ENCODE peak calls at places on chromosomes 4 and X, in seven cellular contexts. Z, P, R, B, F, U and C are unnamed samples.
A peak's percentile ranks its signal among the peaks of the same experiment; 100 is the strongest.

GRCh38 chrX:17535229-17535628 is 160.2 kb downstream of the NHS start:
- DNase-seq in Z (peak; percentile 29), R (peak; percentile 59), F (peak; percentile 25), P (peak; percentile 74), B (peak; percentile 49), U (peak; percentile 16), C (peak; percentile 23)

GRCh38 chrX:141314441-141314840 is 72.1 kb upstream of the SPANXC start:
- DNase-seq in B (no peak), Z (no peak), U (no peak), F (no peak), P (no peak), R (peak; percentile 51), C (no peak)

GRCh38 chr4:76233967-76234678 is 17.4 kb upstream of the FAM47E start:
- DNase-seq in U (peak; percentile 68), R (no peak), P (peak; percentile 83), Z (no peak), F (no peak), B (no peak), C (no peak)

GRCh38 chr4:56627375-56627774 is 53.7 kb downstream of the HOPX start:
- DNase-seq in R (no peak), Z (no peak), B (no peak), F (no peak), P (no peak), U (no peak), C (no peak)

GRCh38 chr4:54525602-54526001 is 132.2 kb upstream of the KIT start:
- DNase-seq in P (no peak), B (no peak), Z (peak; percentile 88), F (no peak), U (no peak), R (peak; percentile 91), C (no peak)

GRCh38 chr4:148330724-148331123 is 111.5 kb downstream of the NR3C2 start:
- DNase-seq in U (no peak), R (no peak), Z (no peak), F (no peak), B (no peak), P (no peak), C (no peak)

GRCh38 chr4:138307319-138307718 is 65.2 kb upstream of the SLC7A11 start:
- DNase-seq in P (no peak), R (no peak), B (no peak), F (no peak), U (no peak), Z (no peak), C (no peak)

GRCh38 chr4:145484240-145484846 is 2.7 kb downstream of the SMAD1 start:
- DNase-seq in P (no peak), R (no peak), U (no peak), Z (no peak), B (no peak), F (no peak), C (no peak)

GRCh38 chr4:168021666-168022065 is 70.7 kb upstream of the ANXA10 start:
- DNase-seq in U (no peak), Z (no peak), B (no peak), F (no peak), R (peak; percentile 81), P (no peak), C (no peak)

GRCh38 chr4:3489451-3489962 is 26.4 kb downstream of the DOK7 start:
- DNase-seq in U (no peak), R (no peak), F (no peak), Z (peak; percentile 69), B (no peak), P (peak; percentile 45), C (peak; percentile 39)

GRCh38 chrX:27675493-27675892 is 85.3 kb downstream of the DCAF8L2 start:
- DNase-seq in R (peak; percentile 70), B (no peak), P (no peak), U (no peak), Z (peak; percentile 0), F (peak; percentile 17), C (no peak)

GRCh38 chr4:54539500-54540029 is 118.2 kb upstream of the KIT start:
- DNase-seq in Z (peak; percentile 78), B (no peak), P (peak; percentile 80), F (peak; percentile 76), U (no peak), R (no peak), C (peak; percentile 91)

GRCh38 chr4:135277116-135277979 is 1075.8 kb upstream of the PABPC4L start:
- DNase-seq in P (no peak), B (no peak), U (no peak), R (peak; percentile 21), Z (no peak), F (no peak), C (no peak)

GRCh38 chr4:170868191-170868590 is 778.4 kb upstream of the AADAT start:
- DNase-seq in R (peak; percentile 32), U (no peak), B (no peak), Z (no peak), F (no peak), P (no peak), C (no peak)

GRCh38 chr4:22670953-22671352 is 21.8 kb upstream of the GBA3 start:
- DNase-seq in P (no peak), R (no peak), Z (peak; percentile 17), F (peak; percentile 13), B (no peak), U (no peak), C (no peak)

GRCh38 chrX:15674514-15674898 is 9.9 kb upstream of the CLTRN start:
- DNase-seq in P (peak; percentile 86), Z (peak; percentile 94), U (peak; percentile 87), F (peak; percentile 95), R (peak; percentile 94), B (peak; percentile 91), C (peak; percentile 92)

GRCh38 chrX:154349979-154350378 is 24.5 kb downstream of the FLNA start:
- DNase-seq in U (no peak), B (no peak), Z (peak; percentile 0), F (no peak), R (no peak), P (no peak), C (no peak)

GRCh38 chr4:5784960-5785611 is 74.1 kb downstream of the EVC start:
- DNase-seq in B (no peak), U (no peak), R (no peak), F (no peak), Z (no peak), P (peak; percentile 38), C (peak; percentile 55)

GRCh38 chr4:146343199-146343598 is 128.9 kb downstream of the REELD1 start:
- DNase-seq in R (no peak), P (no peak), B (no peak), U (no peak), Z (no peak), F (no peak), C (no peak)

GRCh38 chrX:42149281-42149680 is 225.9 kb upstream of the CASK start:
- DNase-seq in F (no peak), R (no peak), B (no peak), U (no peak), P (no peak), Z (no peak), C (no peak)

GRCh38 chrX:153778684-153779101 is 2.1 kb upstream of the SRPK3 start:
- DNase-seq in Z (no peak), U (no peak), R (no peak), P (no peak), B (no peak), F (no peak), C (no peak)

GRCh38 chr4:40630335-40631021 is 814 bp upstream of the RBM47 start:
- DNase-seq in B (peak; percentile 65), U (peak; percentile 26), Z (no peak), P (peak; percentile 94), R (peak; percentile 69), F (peak; percentile 69), C (peak; percentile 63)

GRCh38 chrX:87299563-87300160 is 217.9 kb upstream of the KLHL4 start:
- DNase-seq in F (peak; percentile 32), R (peak; percentile 49), U (no peak), Z (peak; percentile 12), P (peak; percentile 37), B (peak; percentile 47), C (peak; percentile 19)

GRCh38 chr4:140094701-140095420 is 59.1 kb downstream of the MAML3 start:
- DNase-seq in Z (no peak), R (peak; percentile 69), U (no peak), B (no peak), F (peak; percentile 38), P (peak; percentile 57), C (no peak)

GRCh38 chrX:41350976-41351569 is 17.1 kb downstream of the DDX3X start:
- DNase-seq in U (no peak), Z (peak; percentile 22), F (no peak), R (peak; percentile 9), B (no peak), P (peak; percentile 18), C (no peak)

GRCh38 chr4:182799515-182800215 is 117.5 kb downstream of the DCTD start:
- DNase-seq in U (no peak), R (no peak), B (no peak), F (no peak), P (no peak), Z (no peak), C (no peak)
- H3K4me1 ChIP-seq in U (no peaks in the 10 kb centered on the region), R (no peaks in the 10 kb centered on the region), B (no peaks in the 10 kb centered on the region), F (no peaks in the 10 kb centered on the region), P (no peaks in the 10 kb centered on the region), Z (no peaks in the 10 kb centered on the region), C (no peaks in the 10 kb centered on the region)

GRCh38 chr4:53171797-53172196 is 194.1 kb downstream of the SCFD2 start:
- DNase-seq in U (no peak), R (no peak), Z (no peak), F (no peak), P (no peak), B (no peak), C (no peak)

GRCh38 chr4:53173576-53173975 is 192.3 kb downstream of the SCFD2 start:
- DNase-seq in P (no peak), R (no peak), B (no peak), Z (no peak), U (no peak), F (no peak), C (no peak)

GRCh38 chr4:53162926-53163325 is 202.9 kb downstream of the SCFD2 start:
- DNase-seq in P (no peak), Z (no peak), U (no peak), R (no peak), F (no peak), B (no peak), C (no peak)

GRCh38 chr4:53169695-53170617 is 195.9 kb downstream of the SCFD2 start:
- DNase-seq in U (no peak), F (no peak), R (no peak), B (no peak), Z (no peak), P (no peak), C (no peak)

DNA sequence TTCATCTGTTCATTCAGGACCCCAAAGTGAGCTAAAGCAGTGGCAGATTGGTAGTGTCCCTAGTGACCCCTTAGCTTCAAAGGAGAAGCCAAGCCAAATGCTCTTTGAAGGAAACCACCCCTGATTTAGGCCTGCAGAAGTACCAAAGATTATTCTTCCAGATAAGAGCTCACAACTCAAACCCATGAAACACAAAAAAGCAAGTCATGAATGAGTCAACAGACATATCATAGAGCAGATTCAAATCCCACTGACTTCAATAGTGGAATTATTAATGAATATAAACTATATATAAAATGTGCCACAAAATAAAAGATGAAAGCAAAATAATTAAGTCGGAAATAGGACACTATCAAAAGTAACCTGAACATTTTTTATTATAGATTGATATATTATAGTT is 197.6 kb downstream of the SCFD2 start:
- DNase-seq in F (no peak), R (no peak), P (no peak), U (no peak), Z (peak; percentile 7), B (no peak), C (no peak)
- TF ChIP-seq EZH2 in F (no peak), R (no peak), P (no peak), U (no peak), Z (no peak), B (no peak), C (no peak)

GRCh38 chr4:576245-576821 is at the start of gene TMEM271:
- DNase-seq in R (no peak), Z (no peak), F (no peak), P (peak; percentile 83), U (no peak), B (no peak), C (peak; percentile 24)
- TF ChIP-seq EZH2phosphoT487 in R (no peak), Z (no peak), F (no peak), P (no peak), U (no peak), B (no peak), C (peak; percentile 67)

GRCh38 chr4:38309471-38309870 is 349.3 kb downstream of the PTTG2 start:
- DNase-seq in P (no peak), B (no peak), Z (no peak), R (no peak), F (no peak), U (no peak), C (no peak)
- H3K4me1 ChIP-seq in P (peaks cover 9% of the 10 kb centered on the region), B (peaks cover 83% of the 10 kb centered on the region), Z (peaks cover 22% of the 10 kb centered on the region), R (peaks cover 28% of the 10 kb centered on the region), F (no peaks in the 10 kb centered on the region), U (peaks cover 24% of the 10 kb centered on the region), C (peaks cover 8% of the 10 kb centered on the region)